ENCODE peak calls at places on chromosomes 16 and 17, in six cellular contexts. A is neuronal stem cell, C is IMR-90, X is mesenchymal stem cell, Q is H9, D is H1. J is an unnamed sample.

GRCh38 chr17:351875-352420 is 659 bp downstream of the RPH3AL start:
- DNase-seq in A (no peak), C (no peak), X (no peak), Q (no peak), D (no peak), J (no peak)

GRCh38 chr17:3961564-3962047 is 2.6 kb downstream of the ATP2A3 start:
- DNase-seq in A (no peak), C (no peak), X (no peak), Q (no peak), D (no peak), J (no peak)

GRCh38 chr17:1808649-1809048 is 21.1 kb downstream of the SMYD4 start:
- DNase-seq in A (no peak), C (no peak), X (no peak), Q (no peak), D (no peak), J (no peak)

GRCh38 chr17:40517981-40518380 is 16.6 kb upstream of the TNS4 start:
- DNase-seq in A (no peak), C (no peak), X (no peak), Q (no peak), D (no peak), J (no peak)

GRCh38 chr16:86680137-86680536 is 101.8 kb downstream of the FOXL1 start:
- DNase-seq in A (no peak), C (peak), X (peak), Q (no peak), D (no peak), J (no peak)

GRCh38 chr16:81545470-81546175 is 101.0 kb downstream of the CMIP start:
- DNase-seq in A (no peak), C (no peak), X (no peak), Q (no peak), D (no peak), J (no peak)

GRCh38 chr17:3738562-3739295 is 15.0 kb downstream of the HASPIN start:
- DNase-seq in A (no peak), C (peak), X (no peak), Q (no peak), D (no peak), J (peak)

GRCh38 chr17:31877911-31878702 is 19.1 kb upstream of the COPRS start:
- DNase-seq in A (no peak), C (peak), X (no peak), Q (no peak), D (no peak), J (no peak)

GRCh38 chr17:70314506-70314905 is 145.2 kb downstream of the KCNJ2 start:
- DNase-seq in A (no peak), C (no peak), X (no peak), Q (no peak), D (no peak), J (no peak)

GRCh38 chr16:82603784-82604411 is 22.9 kb upstream of the CDH13 start:
- DNase-seq in A (peak), C (peak), X (peak), Q (peak), D (no peak), J (peak)

GRCh38 chr17:4064366-4064765 is 78.5 kb downstream of the ZZEF1 start:
- DNase-seq in A (no peak), C (no peak), X (no peak), Q (no peak), D (no peak), J (no peak)

GRCh38 chr17:57107498-57108101 is 22.6 kb downstream of the AKAP1 start:
- DNase-seq in A (no peak), C (peak), X (peak), Q (no peak), D (no peak), J (no peak)

GRCh38 chr17:70677783-70678647 is 508.7 kb downstream of the KCNJ2 start:
- DNase-seq in A (no peak), C (no peak), X (no peak), Q (peak), D (no peak), J (no peak)

GRCh38 chr16:50954469-50954868 is 196.6 kb downstream of the SALL1 start:
- DNase-seq in A (no peak), C (no peak), X (no peak), Q (no peak), D (no peak), J (no peak)

GRCh38 chr16:83954577-83955016 is 1.6 kb downstream of the OSGIN1 start:
- DNase-seq in A (no peak), C (peak), X (peak), Q (peak), D (no peak), J (peak)

GRCh38 chr17:9647014-9647413 is 1.7 kb downstream of the USP43 start:
- DNase-seq in A (peak), C (no peak), X (peak), Q (peak), D (no peak), J (peak)

GRCh38 chr17:19897901-19898300 is 30.2 kb upstream of the ULK2 start:
- DNase-seq in A (no peak), C (peak), X (peak), Q (no peak), D (no peak), J (peak)

GRCh38 chr16:79076039-79076767 is 524.3 kb downstream of the MAF start:
- DNase-seq in A (no peak), C (no peak), X (no peak), Q (no peak), D (no peak), J (no peak)

GRCh38 chr16:29745853-29746345 is at the start of gene C16orf54:
- DNase-seq in A (no peak), C (no peak), X (no peak), Q (no peak), D (peak), J (no peak)

GRCh38 chr17:75271955-75272847 is 1.2 kb upstream of the MIF4GD start:
- DNase-seq in A (no peak), C (peak), X (no peak), Q (peak), D (no peak), J (no peak)

GRCh38 chr16:54817432-54817831 is 113.2 kb upstream of the IRX5 start:
- DNase-seq in A (no peak), C (no peak), X (no peak), Q (peak), D (no peak), J (no peak)

GRCh38 chr16:87707097-87707496 is 58.7 kb downstream of the KLHDC4 start:
- DNase-seq in A (no peak), C (no peak), X (no peak), Q (peak), D (no peak), J (no peak)

GRCh38 chr16:79492036-79492435 is 108.5 kb downstream of the MAF start:
- DNase-seq in A (no peak), C (no peak), X (no peak), Q (no peak), D (no peak), J (no peak)

GRCh38 chr16:14057878-14058382 is 13.2 kb upstream of the MRTFB start:
- DNase-seq in A (no peak), C (no peak), X (no peak), Q (no peak), D (no peak), J (no peak)

DNA sequence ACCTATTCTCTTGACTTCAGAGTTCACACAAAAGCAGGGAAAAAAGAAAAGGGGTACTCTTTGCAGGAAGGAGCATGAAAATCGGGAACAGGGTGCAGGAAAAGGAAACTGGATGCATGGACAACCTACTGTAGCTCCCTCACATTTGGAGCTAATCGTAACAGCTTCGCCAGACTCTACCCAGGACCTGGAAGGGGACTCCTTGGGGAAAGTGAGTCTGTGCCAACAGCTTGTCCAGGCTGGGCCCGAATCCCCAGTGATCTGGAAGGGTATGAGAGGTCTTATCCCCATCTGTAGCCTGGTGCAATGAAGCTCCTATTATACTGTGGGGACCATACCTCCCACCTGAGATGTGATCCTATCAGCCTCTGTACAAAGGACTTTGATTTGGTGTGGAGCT is 3.4 kb upstream of the SPOP start:
- DNase-seq in A (no peak), C (no peak), X (no peak), Q (no peak), D (no peak), J (no peak)
- H4K91ac ChIP-seq in A (no peak), C (no peak), X (no peak), Q (no peak), D (no peak), J (no peak)

GRCh38 chr16:69234460-69234859 is 47.5 kb downstream of the SNTB2 start:
- DNase-seq in A (no peak), C (no peak), X (no peak), Q (no peak), D (no peak), J (no peak)
- H3K4ac ChIP-seq in A (no peak), C (no peak), X (no peak), Q (no peak), D (no peak), J (no peak)

GRCh38 chr16:303760-304505 is 21.0 kb downstream of the PDIA2 start:
- DNase-seq in A (no peak), C (no peak), X (peak), Q (no peak), D (no peak), J (peak)

GRCh38 chr16:306911-307370 is 24.0 kb downstream of the PDIA2 start:
- DNase-seq in A (no peak), C (no peak), X (no peak), Q (no peak), D (no peak), J (no peak)

GRCh38 chr16:307691-308312 is 24.8 kb downstream of the PDIA2 start:
- DNase-seq in A (no peak), C (no peak), X (no peak), Q (no peak), D (no peak), J (no peak)

GRCh38 chr16:309476-309875 is 26.5 kb downstream of the PDIA2 start:
- DNase-seq in A (no peak), C (no peak), X (no peak), Q (no peak), D (no peak), J (no peak)

DNA sequence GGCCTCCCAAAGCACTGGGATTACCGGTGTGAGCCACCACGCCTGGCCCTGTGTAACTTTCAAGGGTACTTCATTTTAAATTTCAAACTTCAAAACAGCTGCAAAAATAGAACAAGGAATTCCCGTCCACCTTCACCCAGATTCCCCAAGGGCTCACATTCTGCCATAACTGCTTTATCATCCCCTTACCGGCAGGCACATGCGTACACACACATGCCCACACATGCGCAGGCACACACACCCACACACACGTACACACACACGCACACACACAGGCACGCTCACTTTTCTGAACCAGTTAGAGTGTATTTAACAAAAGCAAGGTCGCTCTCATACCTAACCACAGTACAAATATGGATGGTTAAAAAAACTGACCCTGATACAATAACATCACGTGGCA is 23.0 kb downstream of the PDIA2 start:
- DNase-seq in A (no peak), C (no peak), X (no peak), Q (no peak), D (no peak), J (no peak)
- H4K91ac ChIP-seq in A (no peak), C (no peak), X (peak), Q (no peak), D (no peak), J (no peak)

GRCh38 chr17:5419356-5419958 is at the start of gene NUP88:
- DNase-seq in A (peak), C (peak), X (peak), Q (peak), D (peak), J (peak)
- H3K4ac ChIP-seq in A (no peak), C (peak), X (peak), Q (no peak), D (peak), J (peak)

DNA sequence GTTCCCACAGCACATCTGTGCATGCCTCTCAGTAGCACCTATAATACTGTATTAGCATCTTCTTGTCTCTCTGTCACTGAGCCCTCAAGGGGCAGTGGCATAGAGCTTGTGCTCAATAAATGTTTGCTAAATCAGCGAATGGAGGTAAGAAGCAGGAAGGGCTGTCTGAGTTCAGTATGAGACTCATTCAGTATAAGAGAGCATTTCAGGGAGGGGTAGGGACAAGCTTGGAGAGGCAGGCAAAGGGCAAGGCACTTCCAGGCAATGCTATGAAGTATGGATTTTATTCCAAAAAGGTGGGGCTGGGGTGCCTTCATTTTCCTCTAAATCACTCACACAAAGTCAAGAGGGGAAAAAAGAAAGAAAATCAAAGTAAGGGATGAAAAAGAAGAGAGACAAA is 51.3 kb downstream of the SKAP1 start:
- DNase-seq in A (no peak), C (no peak), X (no peak), Q (no peak), D (no peak), J (no peak)
- H4K91ac ChIP-seq in A (no peak), C (no peak), X (no peak), Q (no peak), D (no peak), J (no peak)

J was measured in trophoblast cell.